ENCODE peak calls at places on chromosomes 1 and 21, in eight cellular contexts. One of them, this sample, is unnamed.

GRCh38 chr1:25577151-25577920 is 33.9 kb downstream of the LDLRAP1 start:
- DNase-seq in HS-5: no peak
- DNase-seq in NCI-H1092: no peak
- DNase-seq in NCI-H510A treated with DMSO at 0.1 percent for 48 hours: peak
- DNase-seq in tibial nerve: no peak
- DNase-seq in substantia nigra: no peak
- DNase-seq in A172: no peak
- DNase-seq in ureter: no peak
- DNase-seq in this sample: no peak

GRCh38 chr21:34630536-34631143 is 15.7 kb upstream of the RCAN1 start:
- DNase-seq in HS-5: peak
- DNase-seq in NCI-H1092: peak
- DNase-seq in NCI-H510A treated with DMSO at 0.1 percent for 48 hours: peak
- DNase-seq in tibial nerve: no peak
- DNase-seq in substantia nigra: no peak
- DNase-seq in A172: peak
- DNase-seq in ureter: no peak
- DNase-seq in this sample: peak

GRCh38 chr21:36065497-36066036 is 4.3 kb upstream of the CBR1 start:
- DNase-seq in HS-5: peak
- DNase-seq in NCI-H1092: no peak
- DNase-seq in NCI-H510A treated with DMSO at 0.1 percent for 48 hours: no peak
- DNase-seq in tibial nerve: no peak
- DNase-seq in substantia nigra: no peak
- DNase-seq in A172: peak
- DNase-seq in ureter: no peak
- DNase-seq in this sample: no peak

GRCh38 chr21:17451364-17451869 is 61.4 kb upstream of the CXADR start:
- DNase-seq in HS-5: peak
- DNase-seq in NCI-H1092: no peak
- DNase-seq in NCI-H510A treated with DMSO at 0.1 percent for 48 hours: no peak
- DNase-seq in tibial nerve: no peak
- DNase-seq in substantia nigra: no peak
- DNase-seq in A172: peak
- DNase-seq in ureter: no peak
- DNase-seq in this sample: no peak

GRCh38 chr1:182257369-182258063 is 134.1 kb downstream of the GLUL start:
- DNase-seq in HS-5: no peak
- DNase-seq in NCI-H1092: no peak
- DNase-seq in NCI-H510A treated with DMSO at 0.1 percent for 48 hours: no peak
- DNase-seq in tibial nerve: no peak
- DNase-seq in substantia nigra: no peak
- DNase-seq in A172: no peak
- DNase-seq in ureter: no peak
- DNase-seq in this sample: no peak

GRCh38 chr1:156712626-156713025 is 7.2 kb upstream of the CRABP2 start:
- DNase-seq in HS-5: no peak
- DNase-seq in NCI-H1092: no peak
- DNase-seq in NCI-H510A treated with DMSO at 0.1 percent for 48 hours: no peak
- DNase-seq in tibial nerve: no peak
- DNase-seq in substantia nigra: no peak
- DNase-seq in A172: no peak
- DNase-seq in ureter: no peak
- DNase-seq in this sample: peak

GRCh38 chr1:24896596-24897262 is 33.3 kb downstream of the RUNX3 start:
- DNase-seq in HS-5: no peak
- DNase-seq in NCI-H1092: no peak
- DNase-seq in NCI-H510A treated with DMSO at 0.1 percent for 48 hours: no peak
- DNase-seq in tibial nerve: no peak
- DNase-seq in substantia nigra: no peak
- DNase-seq in A172: no peak
- DNase-seq in ureter: peak
- DNase-seq in this sample: no peak

GRCh38 chr1:25062621-25063255 is 132.7 kb upstream of the RUNX3 start:
- DNase-seq in HS-5: no peak
- DNase-seq in NCI-H1092: no peak
- DNase-seq in NCI-H510A treated with DMSO at 0.1 percent for 48 hours: no peak
- DNase-seq in tibial nerve: no peak
- DNase-seq in substantia nigra: no peak
- DNase-seq in A172: no peak
- DNase-seq in ureter: no peak
- DNase-seq in this sample: no peak

GRCh38 chr1:150889650-150890416 is 2.9 kb downstream of the CTXND2 start:
- DNase-seq in HS-5: no peak
- DNase-seq in NCI-H1092: no peak
- DNase-seq in NCI-H510A treated with DMSO at 0.1 percent for 48 hours: no peak
- DNase-seq in tibial nerve: no peak
- DNase-seq in substantia nigra: no peak
- DNase-seq in A172: no peak
- DNase-seq in ureter: no peak
- DNase-seq in this sample: no peak

GRCh38 chr1:179091691-179092165 is 9.9 kb downstream of the TOR3A start:
- DNase-seq in HS-5: no peak
- DNase-seq in NCI-H1092: no peak
- DNase-seq in NCI-H510A treated with DMSO at 0.1 percent for 48 hours: no peak
- DNase-seq in tibial nerve: peak
- DNase-seq in substantia nigra: no peak
- DNase-seq in A172: peak
- DNase-seq in ureter: peak
- DNase-seq in this sample: no peak

GRCh38 chr1:47262787-47263413 is 30.9 kb upstream of the TAL1 start:
- DNase-seq in HS-5: no peak
- DNase-seq in NCI-H1092: no peak
- DNase-seq in NCI-H510A treated with DMSO at 0.1 percent for 48 hours: peak
- DNase-seq in tibial nerve: no peak
- DNase-seq in substantia nigra: no peak
- DNase-seq in A172: peak
- DNase-seq in ureter: no peak
- DNase-seq in this sample: peak

GRCh38 chr1:224340711-224341384 is 10.9 kb upstream of the NVL start:
- DNase-seq in HS-5: no peak
- DNase-seq in NCI-H1092: no peak
- DNase-seq in NCI-H510A treated with DMSO at 0.1 percent for 48 hours: no peak
- DNase-seq in tibial nerve: no peak
- DNase-seq in substantia nigra: no peak
- DNase-seq in A172: no peak
- DNase-seq in ureter: no peak
- DNase-seq in this sample: no peak

GRCh38 chr1:64004451-64004850 is 199.0 kb upstream of the UBE2U start:
- DNase-seq in HS-5: no peak
- DNase-seq in NCI-H1092: no peak
- DNase-seq in NCI-H510A treated with DMSO at 0.1 percent for 48 hours: no peak
- DNase-seq in tibial nerve: no peak
- DNase-seq in substantia nigra: no peak
- DNase-seq in A172: no peak
- DNase-seq in ureter: no peak
- DNase-seq in this sample: no peak

GRCh38 chr1:177091036-177091435 is 73.5 kb downstream of the ASTN1 start:
- DNase-seq in HS-5: peak
- DNase-seq in NCI-H1092: no peak
- DNase-seq in NCI-H510A treated with DMSO at 0.1 percent for 48 hours: no peak
- DNase-seq in tibial nerve: no peak
- DNase-seq in substantia nigra: no peak
- DNase-seq in A172: no peak
- DNase-seq in ureter: no peak
- DNase-seq in this sample: no peak

GRCh38 chr1:29415156-29415830 is 179.0 kb downstream of the PTPRU start:
- DNase-seq in HS-5: no peak
- DNase-seq in NCI-H1092: peak
- DNase-seq in NCI-H510A treated with DMSO at 0.1 percent for 48 hours: peak
- DNase-seq in tibial nerve: no peak
- DNase-seq in substantia nigra: no peak
- DNase-seq in A172: peak
- DNase-seq in ureter: no peak
- DNase-seq in this sample: peak

GRCh38 chr1:8947127-8947691 is 1.5 kb downstream of the CA6 start:
- DNase-seq in HS-5: no peak
- DNase-seq in NCI-H1092: no peak
- DNase-seq in NCI-H510A treated with DMSO at 0.1 percent for 48 hours: no peak
- DNase-seq in tibial nerve: no peak
- DNase-seq in substantia nigra: peak
- DNase-seq in A172: no peak
- DNase-seq in ureter: no peak
- DNase-seq in this sample: no peak

GRCh38 chr1:160376525-160377131 is 9.8 kb downstream of the NHLH1 start:
- DNase-seq in HS-5: no peak
- DNase-seq in NCI-H1092: peak
- DNase-seq in NCI-H510A treated with DMSO at 0.1 percent for 48 hours: peak
- DNase-seq in tibial nerve: no peak
- DNase-seq in substantia nigra: peak
- DNase-seq in A172: peak
- DNase-seq in ureter: no peak
- DNase-seq in this sample: peak

GRCh38 chr1:116553386-116554115 is 17.3 kb downstream of the CD58 start:
- DNase-seq in HS-5: no peak
- DNase-seq in NCI-H1092: no peak
- DNase-seq in NCI-H510A treated with DMSO at 0.1 percent for 48 hours: no peak
- DNase-seq in tibial nerve: no peak
- DNase-seq in substantia nigra: no peak
- DNase-seq in A172: peak
- DNase-seq in ureter: no peak
- DNase-seq in this sample: no peak

GRCh38 chr1:204819495-204819894 is 51.2 kb upstream of the NFASC start:
- DNase-seq in HS-5: no peak
- DNase-seq in NCI-H1092: no peak
- DNase-seq in NCI-H510A treated with DMSO at 0.1 percent for 48 hours: no peak
- DNase-seq in tibial nerve: no peak
- DNase-seq in substantia nigra: no peak
- DNase-seq in A172: no peak
- DNase-seq in ureter: no peak
- DNase-seq in this sample: no peak

GRCh38 chr1:116433283-116434257 is 60.5 kb downstream of the ATP1A1 start:
- DNase-seq in HS-5: no peak
- DNase-seq in NCI-H1092: peak
- DNase-seq in NCI-H510A treated with DMSO at 0.1 percent for 48 hours: peak
- DNase-seq in tibial nerve: no peak
- DNase-seq in substantia nigra: peak
- DNase-seq in A172: no peak
- DNase-seq in ureter: no peak
- DNase-seq in this sample: no peak

GRCh38 chr1:162284206-162284955 is 92.3 kb downstream of the SPATA46 start:
- DNase-seq in HS-5: no peak
- DNase-seq in NCI-H1092: no peak
- DNase-seq in NCI-H510A treated with DMSO at 0.1 percent for 48 hours: no peak
- DNase-seq in tibial nerve: no peak
- DNase-seq in substantia nigra: no peak
- DNase-seq in A172: no peak
- DNase-seq in ureter: no peak
- DNase-seq in this sample: no peak

GRCh38 chr1:23472351-23473036 is 11.5 kb downstream of the ASAP3 start:
- DNase-seq in HS-5: no peak
- DNase-seq in NCI-H1092: no peak
- DNase-seq in NCI-H510A treated with DMSO at 0.1 percent for 48 hours: no peak
- DNase-seq in tibial nerve: no peak
- DNase-seq in substantia nigra: no peak
- DNase-seq in A172: no peak
- DNase-seq in ureter: no peak
- DNase-seq in this sample: no peak

GRCh38 chr1:19086176-19086875 is 123.7 kb downstream of the UBR4 start:
- DNase-seq in HS-5: no peak
- DNase-seq in NCI-H1092: no peak
- DNase-seq in NCI-H510A treated with DMSO at 0.1 percent for 48 hours: no peak
- DNase-seq in tibial nerve: no peak
- DNase-seq in substantia nigra: no peak
- DNase-seq in A172: no peak
- DNase-seq in ureter: no peak
- DNase-seq in this sample: no peak

GRCh38 chr1:221032616-221033342 is 153.5 kb downstream of the HLX start:
- DNase-seq in HS-5: no peak
- DNase-seq in NCI-H1092: no peak
- DNase-seq in NCI-H510A treated with DMSO at 0.1 percent for 48 hours: no peak
- DNase-seq in tibial nerve: no peak
- DNase-seq in substantia nigra: no peak
- DNase-seq in A172: peak
- DNase-seq in ureter: no peak
- DNase-seq in this sample: no peak